ENCODE peak calls at places on chromosomes 7 and 10, in five cellular contexts. X is activated CD4-positive, alpha-beta T cell treated with anti-CD3 and anti-CD28 coated beads, Interleukin-2, amount 50 U/mL, for 24 hours; J is T-helper 1 cell; Z is left cardiac atrium; V is T-helper 9 cell. A is an unnamed sample.

GRCh38 chr7:117993377-117994003 is 120.2 kb upstream of the CTTNBP2 start:
- DNase-seq in J (no peak), V (no peak), Z (no peak), X (no peak), A (peak; percentile 43)

GRCh38 chr10:93074597-93075368 is 1.1 kb downstream of the CYP26A1 start:
- DNase-seq in X (no peak), V (no peak), J (no peak), Z (no peak), A (no peak)

GRCh38 chr7:50693475-50693874 is 89.2 kb downstream of the GRB10 start:
- DNase-seq in V (no peak), J (no peak), Z (no peak), X (no peak), A (no peak)

GRCh38 chr7:16881809-16882208 is at the start of gene AGR3:
- DNase-seq in V (no peak), J (no peak), Z (no peak), X (no peak), A (no peak)

GRCh38 chr7:38280707-38281106 is 7.3 kb upstream of the TARP start:
- DNase-seq in V (no peak), Z (no peak), J (no peak), X (no peak), A (no peak)

GRCh38 chr7:44262031-44262430 is 61.3 kb downstream of the YKT6 start:
- DNase-seq in V (no peak), Z (no peak), J (no peak), X (no peak), A (no peak)

GRCh38 chr10:58178811-58179210 is 88.9 kb downstream of the IPMK start:
- DNase-seq in X (no peak), V (no peak), Z (no peak), J (no peak), A (no peak)

GRCh38 chr7:27922907-27923306 is 182.9 kb downstream of the TAX1BP1 start:
- DNase-seq in Z (no peak), X (no peak), J (no peak), V (no peak), A (no peak)

GRCh38 chr7:136062625-136063336 is 85.6 kb upstream of the MTPN start:
- DNase-seq in J (no peak), X (no peak), V (no peak), Z (no peak), A (no peak)

GRCh38 chr10:131163444-131163843 is 148.1 kb downstream of the TCERG1L start:
- DNase-seq in V (no peak), Z (no peak), J (no peak), X (no peak), A (no peak)

GRCh38 chr10:22646291-22646926 is 68.0 kb downstream of the PIP4K2A start:
- DNase-seq in X (no peak), J (no peak), V (no peak), Z (no peak), A (no peak)

GRCh38 chr10:218753-219152 is 83.5 kb downstream of the ZMYND11 start:
- DNase-seq in X (no peak), J (no peak), V (no peak), Z (no peak), A (no peak)

GRCh38 chr7:108059526-108059925 is 56.6 kb upstream of the LAMB1 start:
- DNase-seq in Z (no peak), J (no peak), V (no peak), X (no peak), A (no peak)

GRCh38 chr7:127150543-127150942 is 102.2 kb downstream of the GRM8 start:
- DNase-seq in V (no peak), X (no peak), J (no peak), Z (no peak), A (no peak)

GRCh38 chr7:192701-193536 is 548 bp downstream of the FAM20C start:
- DNase-seq in V (no peak), J (no peak), X (no peak), Z (no peak), A (no peak)

GRCh38 chr10:71521504-71522290 is 125.0 kb downstream of the CDH23 start:
- DNase-seq in Z (no peak), J (no peak), X (no peak), V (no peak), A (no peak)

GRCh38 chr10:6565588-6565987 is 14.5 kb downstream of the PRKCQ start:
- DNase-seq in X (no peak), V (no peak), Z (no peak), J (no peak), A (no peak)

GRCh38 chr10:130377986-130378545 is 241.9 kb downstream of the GLRX3 start:
- DNase-seq in X (no peak), Z (no peak), J (no peak), V (no peak), A (no peak)

GRCh38 chr7:91565499-91566331 is 301.5 kb downstream of the FZD1 start:
- DNase-seq in Z (no peak), X (no peak), J (no peak), V (no peak), A (peak; percentile 17)

GRCh38 chr7:145909956-145910611 is 206.5 kb upstream of the CNTNAP2 start:
- DNase-seq in X (no peak), J (no peak), V (no peak), Z (no peak), A (no peak)

GRCh38 chr7:82631998-82632397 is 188.4 kb upstream of the CACNA2D1 start:
- DNase-seq in V (no peak), Z (no peak), J (no peak), X (no peak), A (no peak)

GRCh38 chr10:129387258-129387525 is 79.8 kb upstream of the MGMT start:
- DNase-seq in J (no peak), Z (no peak), V (no peak), X (no peak), A (no peak)

GRCh38 chr7:159098424-159098786 is 46.3 kb downstream of the VIPR2 start:
- DNase-seq in Z (no peak), V (no peak), X (no peak), J (no peak), A (no peak)

GRCh38 chr10:88994034-88994433 is 3.4 kb downstream of the FAS start:
- DNase-seq in X (no peak), V (no peak), Z (no peak), J (no peak), A (no peak)

GRCh38 chr7:105279688-105280007 is 109.1 kb downstream of the SRPK2 start:
- DNase-seq in Z (no peak), X (no peak), V (no peak), J (no peak), A (no peak)

GRCh38 chr7:28348631-28349030 is 63.7 kb upstream of the CREB5 start:
- DNase-seq in V (no peak), J (no peak), Z (no peak), X (no peak), A (no peak)

GRCh38 chr7:105224884-105225651 is 163.7 kb downstream of the SRPK2 start:
- DNase-seq in V (no peak), J (no peak), X (no peak), Z (no peak), A (no peak)

GRCh38 chr10:64430690-64431323 is 909.6 kb downstream of the REEP3 start:
- DNase-seq in V (no peak), J (no peak), X (no peak), Z (no peak), A (peak; percentile 52)

GRCh38 chr10:36634916-36635315 is 490.5 kb upstream of the ANKRD30A start:
- DNase-seq in V (no peak), J (no peak), X (no peak), Z (no peak), A (no peak)

GRCh38 chr10:44990302-44990655 is 10.4 kb upstream of the ZNF22 start:
- DNase-seq in J (no peak), X (no peak), V (no peak), Z (no peak), A (peak; percentile 64)

GRCh38 chr7:158142657-158143056 is 445.0 kb downstream of the PTPRN2 start:
- DNase-seq in V (no peak), Z (no peak), X (no peak), J (no peak), A (no peak)